ENCODE peak calls at places on chromosomes 5 and 9, in nine cellular contexts. J, A, L, T, X, U, N, C and H are unnamed samples.

GRCh38 chr5:136666970-136667620 is 301.8 kb upstream of the TRPC7 start:
- DNase-seq in J (no peak), A (no peak), L (no peak), T (no peak), X (no peak), U (no peak), N (no peak), C (no peak), H (no peak)

GRCh38 chr5:171640396-171640981 is 145.1 kb upstream of the SMIM23 start:
- DNase-seq in J (no peak), A (no peak), L (no peak), T (no peak), X (no peak), U (no peak), N (no peak), C (no peak), H (no peak)

GRCh38 chr9:136602193-136602885 is 56.5 kb upstream of the NOTCH1 start:
- DNase-seq in J (no peak), A (no peak), L (no peak), T (no peak), X (no peak), U (no peak), N (no peak), C (no peak), H (no peak)

GRCh38 chr9:89635007-89635742 is 30.4 kb downstream of the GADD45G start:
- DNase-seq in J (no peak), A (no peak), L (no peak), T (peak; percentile 47), X (no peak), U (no peak), N (no peak), C (peak; percentile 69), H (no peak)

GRCh38 chr9:115263731-115264130 is 145.8 kb upstream of the TNC start:
- DNase-seq in J (no peak), A (no peak), L (no peak), T (peak; percentile 94), X (no peak), U (no peak), N (no peak), C (no peak), H (no peak)

GRCh38 chr9:92484563-92484962 is 2.3 kb upstream of the ASPN start:
- DNase-seq in J (no peak), A (no peak), L (no peak), T (no peak), X (no peak), U (no peak), N (no peak), C (no peak), H (no peak)

GRCh38 chr9:87382902-87383301 is 114.8 kb upstream of the DAPK1 start:
- DNase-seq in J (no peak), A (no peak), L (peak; percentile 24), T (peak; percentile 40), X (peak; percentile 69), U (peak; percentile 74), N (no peak), C (no peak), H (no peak)

GRCh38 chr9:130493476-130493875 is 48.7 kb downstream of the ASS1 start:
- DNase-seq in J (no peak), A (no peak), L (no peak), T (no peak), X (no peak), U (no peak), N (no peak), C (no peak), H (no peak)

GRCh38 chr5:108728566-108729305 is 19.0 kb upstream of the FER start:
- DNase-seq in J (no peak), A (no peak), L (no peak), T (no peak), X (no peak), U (no peak), N (no peak), C (no peak), H (no peak)

GRCh38 chr5:58259685-58260152 is 200.2 kb downstream of the PLK2 start:
- DNase-seq in J (no peak), A (no peak), L (no peak), T (peak; percentile 82), X (peak; percentile 96), U (no peak), N (peak; percentile 62), C (no peak), H (no peak)

GRCh38 chr9:131754846-131755245 is 15.0 kb upstream of the RAPGEF1 start:
- DNase-seq in J (no peak), A (no peak), L (no peak), T (no peak), X (no peak), U (no peak), N (no peak), C (no peak), H (no peak)

GRCh38 chr5:113274836-113275414 is 159.9 kb downstream of the TSSK1B start:
- DNase-seq in J (no peak), A (no peak), L (no peak), T (no peak), X (no peak), U (no peak), N (no peak), C (no peak), H (peak; percentile 13)

GRCh38 chr9:94868462-94868861 is 142.0 kb downstream of the AOPEP start:
- DNase-seq in J (no peak), A (no peak), L (no peak), T (no peak), X (no peak), U (no peak), N (no peak), C (no peak), H (no peak)

GRCh38 chr5:107294151-107294550 is 376.6 kb downstream of the EFNA5 start:
- DNase-seq in J (no peak), A (peak; percentile 66), L (no peak), T (no peak), X (no peak), U (no peak), N (no peak), C (no peak), H (no peak)

GRCh38 chr5:23820764-23821471 is 313.5 kb downstream of the PRDM9 start:
- DNase-seq in J (no peak), A (no peak), L (no peak), T (peak; percentile 18), X (peak; percentile 58), U (no peak), N (no peak), C (no peak), H (no peak)

GRCh38 chr5:153794327-153794726 is 244.4 kb downstream of the FAM114A2 start:
- DNase-seq in J (no peak), A (no peak), L (no peak), T (no peak), X (no peak), U (no peak), N (no peak), C (no peak), H (no peak)

GRCh38 chr5:178394074-178394473 is 161.5 kb upstream of the PHYKPL start:
- DNase-seq in J (no peak), A (no peak), L (no peak), T (no peak), X (no peak), U (no peak), N (no peak), C (no peak), H (no peak)

GRCh38 chr5:9832921-9833320 is 202.8 kb upstream of the TAS2R1 start:
- DNase-seq in J (no peak), A (no peak), L (no peak), T (no peak), X (no peak), U (no peak), N (no peak), C (no peak), H (no peak)

GRCh38 chr9:37324261-37324683 is 98.2 kb upstream of the GRHPR start:
- DNase-seq in J (no peak), A (peak; percentile 43), L (no peak), T (no peak), X (no peak), U (no peak), N (no peak), C (no peak), H (peak; percentile 9)

GRCh38 chr9:80146466-80146865 is 574.7 kb downstream of the TLE4 start:
- DNase-seq in J (no peak), A (no peak), L (no peak), T (peak; percentile 1), X (peak; percentile 2), U (no peak), N (no peak), C (no peak), H (no peak)

GRCh38 chr9:113523421-113524141 is 60.1 kb downstream of the RGS3 start:
- DNase-seq in J (no peak), A (peak; percentile 85), L (peak; percentile 51), T (no peak), X (no peak), U (peak; percentile 86), N (no peak), C (no peak), H (no peak)

GRCh38 chr9:131697908-131698714 is 41.8 kb downstream of the RAPGEF1 start:
- DNase-seq in J (no peak), A (no peak), L (no peak), T (no peak), X (peak; percentile 37), U (no peak), N (no peak), C (no peak), H (no peak)

GRCh38 chr5:64505769-64506566 is at the start of gene RGS7BP:
- DNase-seq in J (no peak), A (no peak), L (peak; percentile 20), T (peak; percentile 17), X (peak; percentile 19), U (peak; percentile 72), N (no peak), C (no peak), H (peak; percentile 45)
- TF ChIP-seq CTCF in J (no peak), A (no peak), L (no peak), T (no peak), X (no peak), U (peak; percentile 52), N (no peak), C (no peak), H (no peak)

DNA sequence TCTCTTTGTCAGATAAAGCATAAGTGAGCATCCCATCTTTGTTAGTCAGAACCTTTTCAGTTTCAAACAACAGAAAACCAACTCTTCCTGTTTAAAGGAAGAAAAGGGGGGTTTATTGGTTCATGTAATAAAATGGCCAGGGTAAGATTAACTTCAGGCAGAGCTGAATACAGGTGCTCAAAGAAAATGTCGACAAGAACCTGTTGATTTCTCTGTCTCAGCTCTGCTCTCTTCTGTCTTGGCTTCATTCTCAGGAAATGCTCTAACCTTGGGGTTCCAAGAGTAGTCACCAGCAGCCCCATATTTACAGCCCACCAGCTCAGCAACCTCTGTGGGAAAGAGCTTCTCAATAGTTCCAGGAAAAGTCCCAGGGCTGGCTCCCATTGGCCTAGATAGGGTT is 25.2 kb downstream of the KCNIP1 start:
- DNase-seq in J (no peak), A (no peak), L (no peak), T (no peak), X (no peak), U (no peak), N (no peak), C (no peak), H (no peak)
- TF ChIP-seq CTCF in J (no peak), A (no peak), L (no peak), T (no peak), X (no peak), U (no peak), N (no peak), C (no peak), H (no peak)

GRCh38 chr9:35664531-35665470 is at the start of gene ARHGEF39:
- DNase-seq in J (no peak), A (no peak), L (peak; percentile 85), T (peak; percentile 65), X (peak; percentile 86), U (peak; percentile 93), N (no peak), C (peak; percentile 77), H (peak; percentile 78)
- TF ChIP-seq CTCF in J (no peak), A (peak; percentile 18), L (no peak), T (no peak), X (peak; percentile 47), U (no peak), N (peak; percentile 19), C (no peak), H (peak; percentile 41)

GRCh38 chr9:107872457-107873192 is 383.1 kb upstream of the KLF4 start:
- DNase-seq in J (no peak), A (no peak), L (no peak), T (no peak), X (no peak), U (no peak), N (no peak), C (no peak), H (no peak)
- TF ChIP-seq CTCF in J (no peak), A (no peak), L (no peak), T (no peak), X (no peak), U (no peak), N (no peak), C (no peak), H (no peak)